ENCODE peak calls at places on chromosomes 13 and 19, in seven cellular contexts. P, G, X, K, F, B and Q are unnamed samples.

GRCh38 chr19:8143041-8143440 is 6.4 kb downstream of the FBN3 start:
- DNase-seq in F (no peak), P (no peak), X (no peak), G (no peak), B (no peak), K (no peak), Q (no peak)

GRCh38 chr13:60396783-60397692 is at the start of gene TDRD3:
- DNase-seq in B (peak), F (peak), G (peak), K (peak), X (peak), P (peak), Q (peak)

GRCh38 chr13:24629320-24629719 is 50.9 kb upstream of the ATP12A start:
- DNase-seq in X (no peak), B (no peak), K (no peak), P (no peak), F (no peak), G (no peak), Q (no peak)

GRCh38 chr13:32840840-32841713 is 175.1 kb upstream of the KL start:
- DNase-seq in F (no peak), G (no peak), P (peak), B (no peak), K (peak), X (no peak), Q (peak)

GRCh38 chr19:5170329-5170745 is 170.3 kb downstream of the PTPRS start:
- DNase-seq in P (no peak), K (no peak), G (peak), B (no peak), X (peak), F (no peak), Q (no peak)

GRCh38 chr19:44879309-44880065 is 11.6 kb upstream of the TOMM40 start:
- DNase-seq in F (no peak), G (no peak), P (no peak), X (no peak), B (no peak), K (no peak), Q (no peak)

GRCh38 chr19:42279902-42280760 is 11.1 kb downstream of the CIC start:
- DNase-seq in G (peak), X (peak), B (peak), F (peak), K (peak), P (peak), Q (peak)

GRCh38 chr13:40490086-40490723 is 176.2 kb downstream of the FOXO1 start:
- DNase-seq in B (no peak), G (peak), X (no peak), P (no peak), K (no peak), F (no peak), Q (peak)

GRCh38 chr19:40035996-40036395 is 20.0 kb downstream of the ZNF780B start:
- DNase-seq in B (no peak), G (no peak), P (no peak), F (peak), X (no peak), K (no peak), Q (no peak)

GRCh38 chr19:1227313-1227626 is 10.5 kb downstream of the CBARP start:
- DNase-seq in P (no peak), F (no peak), G (no peak), B (no peak), K (no peak), X (no peak), Q (no peak)